ENCODE peak calls at places on chromosomes 16 and 17, in five cellular contexts. R is HTR-8/SVneo; S is activated CD8-positive, alpha-beta memory T cell treated with anti-CD3 and anti-CD28 coated beads for 1 hour; X is Caki2; A is lung. J is an unnamed sample.
A peak's percentile ranks its signal among the peaks of the same experiment; 100 is the strongest.

GRCh38 chr16:12449795-12450194 is 353.9 kb downstream of the CPPED1 start:
- DNase-seq in X (peak; percentile 47), S (no peak), R (no peak), A (no peak), J (no peak)

GRCh38 chr16:69386596-69386995 is 789 bp upstream of the TERF2 start:
- DNase-seq in R (no peak), A (no peak), S (no peak), X (no peak), J (no peak)

GRCh38 chr17:57903961-57904360 is 51.3 kb downstream of the CUEDC1 start:
- DNase-seq in S (no peak), R (no peak), A (no peak), X (no peak), J (no peak)

GRCh38 chr16:50334106-50334975 is 34.4 kb downstream of the BRD7 start:
- DNase-seq in S (no peak), A (no peak), R (no peak), X (no peak), J (no peak)

GRCh38 chr17:72943826-72944689 is 148.4 kb downstream of the SLC39A11 start:
- DNase-seq in A (no peak), R (no peak), S (no peak), X (no peak), J (no peak)

GRCh38 chr17:75785770-75786538 is 1.3 kb downstream of the UNK start:
- DNase-seq in S (no peak), A (no peak), R (no peak), X (no peak), J (no peak)

GRCh38 chr17:9307313-9307998 is 268.2 kb downstream of the STX8 start:
- DNase-seq in R (no peak), A (no peak), S (no peak), X (no peak), J (no peak)

GRCh38 chr17:82302498-82302963 is 14.9 kb downstream of the CD7 start:
- DNase-seq in A (no peak), R (no peak), X (no peak), S (no peak), J (no peak)

GRCh38 chr17:6712058-6712853 is 913 bp downstream of the SLC13A5 start:
- DNase-seq in R (no peak), S (no peak), A (no peak), X (no peak), J (peak; percentile 71)

GRCh38 chr16:12010388-12011251 is 34.1 kb downstream of the SNX29 start:
- DNase-seq in A (no peak), R (no peak), X (no peak), S (no peak), J (no peak)

GRCh38 chr17:8948462-8948861 is 17.0 kb downstream of the PIK3R5 start:
- DNase-seq in A (no peak), X (no peak), S (no peak), R (no peak), J (no peak)

GRCh38 chr17:55172612-55173011 is 92.1 kb upstream of the HLF start:
- DNase-seq in X (no peak), R (no peak), A (no peak), S (no peak), J (no peak)

GRCh38 chr17:4710693-4711634 is 532 bp downstream of the ARRB2 start:
- DNase-seq in S (peak; percentile 25), R (no peak), X (no peak), A (peak; percentile 49), J (no peak)

GRCh38 chr16:70693231-70693671 is 7.4 kb upstream of the MTSS2 start:
- DNase-seq in X (no peak), A (no peak), R (no peak), S (no peak), J (no peak)

GRCh38 chr17:39939588-39940419 is 12.3 kb downstream of the LRRC3C start:
- DNase-seq in S (no peak), R (peak; percentile 62), A (no peak), X (peak; percentile 40), J (no peak)

GRCh38 chr17:19309701-19310100 is 52.8 kb downstream of the B9D1 start:
- DNase-seq in R (no peak), S (no peak), X (no peak), A (no peak), J (no peak)

GRCh38 chr17:71987634-71988033 is 133.2 kb upstream of the SOX9 start:
- DNase-seq in S (no peak), X (no peak), R (peak; percentile 53), A (no peak), J (no peak)

GRCh38 chr17:78143214-78144145 is 2.7 kb upstream of the C17orf99 start:
- DNase-seq in X (no peak), S (no peak), A (peak; percentile 27), R (no peak), J (no peak)

GRCh38 chr17:16447676-16448075 is 32.3 kb downstream of the TRPV2 start:
- DNase-seq in X (no peak), S (no peak), R (no peak), A (no peak), J (no peak)

GRCh38 chr17:39753514-39754160 is 15.9 kb downstream of the GRB7 start:
- DNase-seq in R (no peak), X (no peak), A (peak; percentile 47), S (peak; percentile 61), J (no peak)

GRCh38 chr17:34254146-34254545 is 939 bp upstream of the CCL2 start:
- DNase-seq in X (no peak), S (no peak), A (no peak), R (no peak), J (no peak)

GRCh38 chr17:48944519-48945260 is at the start of gene SNF8:
- DNase-seq in R (peak; percentile 99), S (peak; percentile 91), A (peak; percentile 91), X (peak; percentile 87), J (peak; percentile 89)

GRCh38 chr16:3570420-3571062 is 6.7 kb downstream of the NLRC3 start:
- DNase-seq in A (no peak), X (no peak), S (no peak), R (no peak), J (no peak)

GRCh38 chr17:79029327-79030009 is 5.5 kb downstream of the C1QTNF1 start:
- DNase-seq in X (no peak), S (no peak), A (no peak), R (no peak), J (no peak)

GRCh38 chr17:16980813-16981731 is 9.2 kb upstream of the TNFRSF13B start:
- DNase-seq in S (no peak), X (peak; percentile 43), A (no peak), R (no peak), J (no peak)

GRCh38 chr17:71163121-71163812 is 957.6 kb upstream of the SOX9 start:
- DNase-seq in R (no peak), X (peak; percentile 45), S (no peak), A (peak; percentile 33), J (peak; percentile 4)